ENCODE peak calls at places on chromosomes 1 and 21, in five cellular contexts. One of them, this sample, is unnamed.

GRCh38 chr1:109482242-109482641 is 1.5 kb upstream of the ATXN7L2 start:
- DNase-seq in GM06990: no peak
- DNase-seq in esophagus squamous epithelium: no peak
- DNase-seq in activated CD4-positive, alpha-beta T cell treated with anti-CD3 and anti-CD28 coated beads, Interleukin-2, amount 10 ng/mL, durations not matched to agents 7 days and 5 days: no peak
- DNase-seq in left lobe of liver: no peak
- DNase-seq in this sample: no peak

GRCh38 chr21:28884481-28884880 is 108.2 kb downstream of the LTN1 start:
- DNase-seq in GM06990: peak
- DNase-seq in esophagus squamous epithelium: no peak
- DNase-seq in activated CD4-positive, alpha-beta T cell treated with anti-CD3 and anti-CD28 coated beads, Interleukin-2, amount 10 ng/mL, durations not matched to agents 7 days and 5 days: peak
- DNase-seq in left lobe of liver: no peak
- DNase-seq in this sample: no peak

GRCh38 chr1:30183895-30184294 is 539.5 kb downstream of the MATN1 start:
- DNase-seq in GM06990: no peak
- DNase-seq in esophagus squamous epithelium: no peak
- DNase-seq in activated CD4-positive, alpha-beta T cell treated with anti-CD3 and anti-CD28 coated beads, Interleukin-2, amount 10 ng/mL, durations not matched to agents 7 days and 5 days: no peak
- DNase-seq in left lobe of liver: no peak
- DNase-seq in this sample: no peak

GRCh38 chr1:21623411-21623961 is 45.7 kb downstream of the RAP1GAP start:
- DNase-seq in GM06990: no peak
- DNase-seq in esophagus squamous epithelium: no peak
- DNase-seq in activated CD4-positive, alpha-beta T cell treated with anti-CD3 and anti-CD28 coated beads, Interleukin-2, amount 10 ng/mL, durations not matched to agents 7 days and 5 days: no peak
- DNase-seq in left lobe of liver: peak
- DNase-seq in this sample: no peak

GRCh38 chr21:46325073-46325912 is 1.3 kb downstream of the PCNT start:
- DNase-seq in GM06990: peak
- DNase-seq in esophagus squamous epithelium: no peak
- DNase-seq in activated CD4-positive, alpha-beta T cell treated with anti-CD3 and anti-CD28 coated beads, Interleukin-2, amount 10 ng/mL, durations not matched to agents 7 days and 5 days: peak
- DNase-seq in left lobe of liver: peak
- DNase-seq in this sample: no peak

GRCh38 chr1:58515794-58516401 is 30.6 kb downstream of the OMA1 start:
- DNase-seq in GM06990: peak
- DNase-seq in esophagus squamous epithelium: no peak
- DNase-seq in activated CD4-positive, alpha-beta T cell treated with anti-CD3 and anti-CD28 coated beads, Interleukin-2, amount 10 ng/mL, durations not matched to agents 7 days and 5 days: peak
- DNase-seq in left lobe of liver: no peak
- DNase-seq in this sample: peak

GRCh38 chr21:44487831-44488230 is 32.5 kb downstream of the LRRC3 start:
- DNase-seq in GM06990: no peak
- DNase-seq in esophagus squamous epithelium: no peak
- DNase-seq in activated CD4-positive, alpha-beta T cell treated with anti-CD3 and anti-CD28 coated beads, Interleukin-2, amount 10 ng/mL, durations not matched to agents 7 days and 5 days: peak
- DNase-seq in left lobe of liver: no peak
- DNase-seq in this sample: no peak

GRCh38 chr1:26554781-26555180 is 25.2 kb downstream of the RPS6KA1 start:
- DNase-seq in GM06990: no peak
- DNase-seq in esophagus squamous epithelium: no peak
- DNase-seq in activated CD4-positive, alpha-beta T cell treated with anti-CD3 and anti-CD28 coated beads, Interleukin-2, amount 10 ng/mL, durations not matched to agents 7 days and 5 days: no peak
- DNase-seq in left lobe of liver: no peak
- DNase-seq in this sample: no peak

GRCh38 chr21:15195768-15196167 is 131.0 kb upstream of the NRIP1 start:
- DNase-seq in GM06990: no peak
- DNase-seq in esophagus squamous epithelium: no peak
- DNase-seq in activated CD4-positive, alpha-beta T cell treated with anti-CD3 and anti-CD28 coated beads, Interleukin-2, amount 10 ng/mL, durations not matched to agents 7 days and 5 days: no peak
- DNase-seq in left lobe of liver: peak
- DNase-seq in this sample: no peak

GRCh38 chr1:204091787-204092312 is 18.9 kb downstream of the SOX13 start:
- DNase-seq in GM06990: no peak
- DNase-seq in esophagus squamous epithelium: no peak
- DNase-seq in activated CD4-positive, alpha-beta T cell treated with anti-CD3 and anti-CD28 coated beads, Interleukin-2, amount 10 ng/mL, durations not matched to agents 7 days and 5 days: no peak
- DNase-seq in left lobe of liver: no peak
- DNase-seq in this sample: no peak

GRCh38 chr1:8831329-8831728 is 13.9 kb upstream of the RERE start:
- DNase-seq in GM06990: no peak
- DNase-seq in esophagus squamous epithelium: no peak
- DNase-seq in activated CD4-positive, alpha-beta T cell treated with anti-CD3 and anti-CD28 coated beads, Interleukin-2, amount 10 ng/mL, durations not matched to agents 7 days and 5 days: no peak
- DNase-seq in left lobe of liver: no peak
- DNase-seq in this sample: no peak

GRCh38 chr1:37850352-37850955 is 8.9 kb downstream of the MTF1 start:
- DNase-seq in GM06990: no peak
- DNase-seq in esophagus squamous epithelium: no peak
- DNase-seq in activated CD4-positive, alpha-beta T cell treated with anti-CD3 and anti-CD28 coated beads, Interleukin-2, amount 10 ng/mL, durations not matched to agents 7 days and 5 days: no peak
- DNase-seq in left lobe of liver: no peak
- DNase-seq in this sample: no peak

GRCh38 chr21:45414396-45415187 is 9.6 kb downstream of the COL18A1 start:
- DNase-seq in GM06990: no peak
- DNase-seq in esophagus squamous epithelium: no peak
- DNase-seq in activated CD4-positive, alpha-beta T cell treated with anti-CD3 and anti-CD28 coated beads, Interleukin-2, amount 10 ng/mL, durations not matched to agents 7 days and 5 days: no peak
- DNase-seq in left lobe of liver: no peak
- DNase-seq in this sample: no peak

GRCh38 chr1:212635141-212635601 is 26.6 kb downstream of the ATF3 start:
- DNase-seq in GM06990: peak
- DNase-seq in esophagus squamous epithelium: no peak
- DNase-seq in activated CD4-positive, alpha-beta T cell treated with anti-CD3 and anti-CD28 coated beads, Interleukin-2, amount 10 ng/mL, durations not matched to agents 7 days and 5 days: no peak
- DNase-seq in left lobe of liver: no peak
- DNase-seq in this sample: peak

GRCh38 chr1:223500560-223501425 is 107.6 kb downstream of the CCDC185 start:
- DNase-seq in GM06990: no peak
- DNase-seq in esophagus squamous epithelium: no peak
- DNase-seq in activated CD4-positive, alpha-beta T cell treated with anti-CD3 and anti-CD28 coated beads, Interleukin-2, amount 10 ng/mL, durations not matched to agents 7 days and 5 days: no peak
- DNase-seq in left lobe of liver: no peak
- DNase-seq in this sample: no peak

GRCh38 chr1:244160455-244161020 is 109.5 kb downstream of the ZBTB18 start:
- DNase-seq in GM06990: no peak
- DNase-seq in esophagus squamous epithelium: no peak
- DNase-seq in activated CD4-positive, alpha-beta T cell treated with anti-CD3 and anti-CD28 coated beads, Interleukin-2, amount 10 ng/mL, durations not matched to agents 7 days and 5 days: no peak
- DNase-seq in left lobe of liver: no peak
- DNase-seq in this sample: no peak

GRCh38 chr1:224203243-224204016 is 20.4 kb downstream of the DEGS1 start:
- DNase-seq in GM06990: no peak
- DNase-seq in esophagus squamous epithelium: no peak
- DNase-seq in activated CD4-positive, alpha-beta T cell treated with anti-CD3 and anti-CD28 coated beads, Interleukin-2, amount 10 ng/mL, durations not matched to agents 7 days and 5 days: no peak
- DNase-seq in left lobe of liver: peak
- DNase-seq in this sample: peak